ENCODE peak calls at places on chromosomes 1 and 21, in six cellular contexts. Y is mesenchymal stem cell, N is A549, G is endothelial cell of umbilical vein, A is right atrium auricular region, S is mesendoderm. B is an unnamed sample.

GRCh38 chr1:21244986-21245687 is 45.1 kb downstream of the ECE1 start:
- DNase-seq in S (peak), G (no peak), N (no peak), A (no peak), Y (no peak), B (no peak)

GRCh38 chr1:246333855-246334254 is 173.2 kb downstream of the SMYD3 start:
- DNase-seq in A (no peak), Y (no peak), G (no peak), S (no peak), N (no peak), B (peak)

GRCh38 chr1:168609133-168609715 is 32.8 kb downstream of the XCL1 start:
- DNase-seq in Y (peak), N (no peak), G (peak), A (peak), S (peak), B (peak)

GRCh38 chr1:155127105-155127671 is 488 bp upstream of the EFNA1 start:
- DNase-seq in S (peak), G (peak), A (peak), N (no peak), Y (peak), B (peak)

GRCh38 chr1:219523411-219523810 is 89.5 kb downstream of the ZC3H11B start:
- DNase-seq in A (no peak), Y (no peak), S (no peak), G (no peak), N (no peak), B (no peak)

GRCh38 chr1:157404614-157405013 is 147.7 kb downstream of the FCRL5 start:
- DNase-seq in A (no peak), G (no peak), Y (no peak), S (no peak), N (no peak), B (no peak)

GRCh38 chr21:39452207-39452964 is 616 bp downstream of the SH3BGR start:
- DNase-seq in N (no peak), Y (peak), G (no peak), S (no peak), A (no peak), B (peak)

GRCh38 chr1:31843506-31843905 is 27.7 kb upstream of the SPOCD1 start:
- DNase-seq in G (peak), N (no peak), A (no peak), S (peak), Y (peak), B (peak)

GRCh38 chr1:206106328-206107167 is 10.6 kb downstream of the AVPR1B start:
- DNase-seq in Y (peak), G (peak), A (peak), S (peak), N (peak), B (peak)

GRCh38 chr1:55375617-55376258 is 160.6 kb upstream of the USP24 start:
- DNase-seq in S (peak), G (peak), Y (peak), N (peak), A (peak), B (peak)

GRCh38 chr21:28521932-28522826 is 470.5 kb downstream of the LTN1 start:
- DNase-seq in G (peak), A (no peak), N (no peak), Y (peak), S (peak), B (no peak)

GRCh38 chr1:205518616-205519540 is 14.4 kb downstream of the CDK18 start:
- DNase-seq in S (no peak), G (no peak), A (no peak), N (no peak), Y (no peak), B (no peak)

GRCh38 chr1:205568469-205569361 is 63.1 kb downstream of the ELK4 start:
- DNase-seq in G (no peak), S (no peak), A (no peak), N (no peak), Y (no peak), B (no peak)

GRCh38 chr1:18907914-18908845 is 5.8 kb upstream of the ALDH4A1 start:
- DNase-seq in Y (no peak), S (no peak), A (no peak), N (no peak), G (peak), B (no peak)

GRCh38 chr1:208042041-208042615 is 131.2 kb upstream of the CD34 start:
- DNase-seq in G (no peak), N (no peak), Y (no peak), A (no peak), S (no peak), B (no peak)

GRCh38 chr21:28196981-28197380 is 795.7 kb downstream of the LTN1 start:
- DNase-seq in G (no peak), A (no peak), N (no peak), Y (no peak), S (no peak), B (no peak)

GRCh38 chr1:205810448-205811157 is 2.4 kb downstream of the SLC41A1 start:
- DNase-seq in G (no peak), N (peak), S (peak), A (no peak), Y (peak), B (no peak)

GRCh38 chr1:94398356-94398755 is 19.8 kb upstream of the ABCD3 start:
- DNase-seq in G (no peak), S (no peak), N (no peak), Y (no peak), A (no peak), B (no peak)

GRCh38 chr1:228082260-228082974 is at the start of gene ARF1:
- DNase-seq in A (peak), S (peak), N (peak), G (peak), Y (peak), B (peak)

GRCh38 chr1:56374026-56374974 is 205.1 kb downstream of the PLPP3 start:
- DNase-seq in G (no peak), A (no peak), S (no peak), Y (no peak), N (no peak), B (peak)

GRCh38 chr1:6519491-6519934 is 28.0 kb upstream of the PLEKHG5 start:
- DNase-seq in G (no peak), Y (no peak), S (no peak), A (no peak), N (no peak), B (peak)

GRCh38 chr1:48674641-48675040 is 102.0 kb downstream of the BEND5 start:
- DNase-seq in S (peak), G (no peak), N (no peak), Y (no peak), A (no peak), B (peak)

GRCh38 chr1:36764796-36765195 is 269.5 kb downstream of the GRIK3 start:
- DNase-seq in A (no peak), G (no peak), Y (no peak), S (peak), N (no peak), B (no peak)

GRCh38 chr1:167455786-167456446 is 62.4 kb downstream of the CD247 start:
- DNase-seq in G (peak), A (no peak), N (no peak), Y (peak), S (peak), B (no peak)

GRCh38 chr1:186792870-186793581 is 35.7 kb upstream of the PLA2G4A start:
- DNase-seq in N (no peak), Y (peak), G (no peak), S (no peak), A (no peak), B (peak)

GRCh38 chr21:45169001-45169400 is 94.6 kb downstream of the ADARB1 start:
- DNase-seq in G (no peak), A (no peak), N (no peak), S (no peak), Y (no peak), B (no peak)

GRCh38 chr1:9376886-9377333 is 84.2 kb downstream of the SPSB1 start:
- DNase-seq in Y (peak), G (peak), A (peak), N (no peak), S (no peak), B (peak)

GRCh38 chr1:61392417-61393242 is 310.3 kb downstream of the NFIA start:
- DNase-seq in S (no peak), G (no peak), A (no peak), N (no peak), Y (no peak), B (no peak)

GRCh38 chr1:3245768-3246167 is 176.8 kb downstream of the PRDM16 start:
- DNase-seq in S (no peak), Y (no peak), G (no peak), A (no peak), N (no peak), B (no peak)

GRCh38 chr1:23168079-23168461 is 586 bp downstream of the LUZP1 start:
- DNase-seq in Y (no peak), S (no peak), G (no peak), A (peak), N (no peak), B (no peak)

GRCh38 chr1:5814046-5814619 is 178.1 kb downstream of the NPHP4 start:
- DNase-seq in N (no peak), A (no peak), Y (no peak), S (no peak), G (no peak), B (no peak)

GRCh38 chr1:204254031-204254661 is 40.4 kb upstream of the GOLT1A start:
- DNase-seq in Y (peak), G (no peak), A (peak), N (no peak), S (peak), B (no peak)

GRCh38 chr1:75640137-75640536 is 29.2 kb upstream of the SLC44A5 start:
- DNase-seq in A (no peak), G (no peak), N (no peak), S (peak), Y (no peak), B (no peak)

GRCh38 chr1:111221633-111222286 is 5.8 kb upstream of the CHI3L2 start:
- DNase-seq in S (peak), N (no peak), Y (no peak), A (no peak), G (no peak), B (peak)

GRCh38 chr1:100539836-100540536 is 2.0 kb downstream of the GPR88 start:
- DNase-seq in G (peak), N (no peak), S (peak), A (no peak), Y (peak), B (peak)

GRCh38 chr1:235011064-235011598 is 117.5 kb downstream of the TOMM20 start:
- DNase-seq in A (no peak), G (no peak), N (no peak), Y (no peak), S (no peak), B (no peak)

GRCh38 chr21:17612023-17612564 is 607 bp downstream of the BTG3 start:
- DNase-seq in G (no peak), A (peak), N (no peak), Y (peak), S (peak), B (peak)

GRCh38 chr21:17610862-17611261 is 1.8 kb downstream of the BTG3 start:
- DNase-seq in Y (no peak), S (no peak), N (no peak), G (no peak), A (no peak), B (no peak)

GRCh38 chr21:17611414-17612022 is 1.2 kb downstream of the BTG3 start:
- DNase-seq in S (peak), N (peak), A (peak), Y (peak), G (peak), B (peak)

GRCh38 chr21:17612565-17613241 is at the start of gene BTG3:
- DNase-seq in N (peak), A (peak), S (peak), Y (peak), G (peak), B (peak)

DNA sequence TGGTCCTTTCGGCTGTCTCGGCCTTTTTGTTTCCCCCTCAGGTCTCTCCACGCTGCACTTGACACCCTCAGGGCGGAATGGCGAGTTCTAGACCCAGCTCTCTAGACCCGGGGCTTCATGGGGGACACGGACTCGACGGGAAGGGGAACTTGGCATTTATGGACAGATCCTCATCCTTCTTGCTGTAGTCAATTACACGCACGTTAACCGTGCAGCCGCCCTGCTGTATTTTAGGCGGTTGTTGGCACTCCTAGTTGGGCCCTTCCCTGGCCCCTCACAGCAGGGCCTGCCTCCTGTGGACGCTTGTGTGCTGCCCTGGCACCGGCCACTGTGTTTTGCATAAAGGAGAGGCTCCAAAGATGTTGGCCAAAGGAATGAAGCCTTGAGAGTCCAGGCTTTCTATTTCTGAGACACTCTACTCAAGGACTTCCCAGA is 558 bp upstream of the BTG3 start:
- DNase-seq in A (peak), N (no peak), G (peak), Y (peak), S (no peak), B (no peak)
- H3K27ac ChIP-seq in A (peak), N (peak), G (no peak), Y (no peak), S (no peak), B (no peak)

DNA sequence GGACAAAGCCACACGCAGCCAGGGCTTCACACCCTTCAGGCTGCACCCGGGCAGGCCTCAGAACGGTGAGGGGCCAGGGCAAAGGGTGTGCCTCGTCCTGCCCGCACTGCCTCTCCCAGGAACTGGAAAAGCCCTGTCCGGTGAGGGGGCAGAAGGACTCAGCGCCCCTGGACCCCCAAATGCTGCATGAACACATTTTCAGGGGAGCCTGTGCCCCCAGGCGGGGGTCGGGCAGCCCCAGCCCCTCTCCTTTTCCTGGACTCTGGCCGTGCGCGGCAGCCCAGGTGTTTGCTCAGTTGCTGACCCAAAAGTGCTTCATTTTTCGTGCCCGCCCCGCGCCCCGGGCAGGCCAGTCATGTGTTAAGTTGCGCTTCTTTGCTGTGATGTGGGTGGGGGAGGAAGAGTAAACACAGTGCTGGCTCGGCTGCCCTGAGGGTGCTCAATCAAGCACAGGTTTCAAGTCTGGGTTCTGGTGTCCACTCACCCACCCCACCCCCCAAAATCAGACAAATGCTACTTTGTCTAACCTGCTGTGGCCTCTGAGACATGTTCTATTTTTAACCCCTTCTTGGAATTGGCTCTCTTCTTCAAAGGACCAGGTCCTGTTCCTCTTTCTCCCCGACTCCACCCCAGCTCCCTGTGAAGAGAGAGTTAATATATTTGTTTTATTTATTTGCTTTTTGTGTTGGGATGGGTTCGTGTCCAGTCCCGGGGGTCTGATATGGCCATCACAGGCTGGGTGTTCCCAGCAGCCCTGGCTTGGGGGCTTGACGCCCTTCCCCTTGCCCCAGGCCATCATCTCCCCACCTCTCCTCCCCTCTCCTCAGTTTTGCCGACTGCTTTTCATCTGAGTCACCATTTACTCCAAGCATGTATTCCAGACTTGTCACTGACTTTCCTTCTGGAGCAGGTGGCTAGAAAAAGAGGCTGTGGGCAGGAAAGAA is 8.1 kb downstream of the PSRC1 start:
- DNase-seq in A (peak), S (peak), Y (peak), G (no peak), N (peak), B (peak)
- H3K27ac ChIP-seq in A (no peak), S (no peak), Y (peak), G (no peak), N (peak), B (peak)

GRCh38 chr1:217133092-217133491 is 409.9 kb upstream of the ESRRG start:
- DNase-seq in A (no peak), N (no peak), Y (no peak), S (peak), G (no peak), B (no peak)
- H3K27ac ChIP-seq in A (no peak), N (no peak), Y (no peak), S (no peak), G (no peak), B (no peak)

DNA sequence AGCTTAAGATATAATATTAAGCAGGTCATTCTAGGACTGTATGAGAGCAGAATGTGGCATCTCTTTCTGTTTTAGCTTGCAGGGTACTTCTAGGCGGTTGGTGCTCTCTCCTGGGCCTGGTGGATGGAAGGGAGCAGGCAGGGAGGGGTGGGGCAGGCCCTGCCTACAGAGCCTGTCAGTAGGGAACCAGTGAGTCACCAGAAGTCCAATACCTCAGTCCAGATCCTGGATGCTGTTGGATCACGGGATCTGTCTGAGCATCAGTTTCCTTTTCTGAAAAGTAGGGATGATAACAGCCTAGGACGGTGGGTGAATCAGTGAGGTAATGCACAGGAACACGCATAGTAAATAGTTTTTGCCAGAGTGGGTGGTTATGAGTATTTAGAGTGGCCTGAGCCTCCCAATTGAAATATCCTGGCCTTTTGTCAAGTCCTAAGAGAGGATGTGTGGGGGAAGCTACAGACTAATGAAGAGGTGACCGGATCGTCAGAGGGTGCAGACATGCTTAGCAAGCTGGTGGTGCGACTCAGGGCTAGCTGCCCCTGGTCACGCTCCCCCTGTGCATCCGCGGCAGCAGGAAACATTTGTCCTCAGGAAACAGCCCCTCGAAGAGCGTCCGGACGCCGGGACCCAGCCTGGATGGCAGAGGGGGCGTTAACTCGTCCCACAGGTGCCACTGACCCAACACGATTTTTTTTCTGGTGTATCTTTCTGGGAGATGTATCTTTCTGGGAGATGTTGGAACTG is 23.9 kb downstream of the NAV1 start:
- DNase-seq in G (no peak), S (no peak), Y (peak), N (no peak), A (no peak), B (peak)
- H3K27ac ChIP-seq in G (peak), S (no peak), Y (peak), N (peak), A (peak), B (peak)

GRCh38 chr1:53122847-53123461 is 19.5 kb downstream of the SLC1A7 start:
- DNase-seq in Y (no peak), A (no peak), S (no peak), G (no peak), N (no peak), B (no peak)
- H3K27ac ChIP-seq in Y (no peak), A (peak), S (no peak), G (no peak), N (peak), B (no peak)

B was measured in astrocyte.